ENCODE peak calls at places on chromosomes 3 and 15, in four cellular contexts. K, M, V and N are unnamed samples.

GRCh38 chr3:181623924-181624694 is 87.6 kb upstream of the SOX2 start:
- DNase-seq in K (no peak), M (no peak), V (no peak), N (no peak)

GRCh38 chr15:66078196-66078928 is 175.2 kb downstream of the MEGF11 start:
- DNase-seq in K (peak), M (peak), V (no peak), N (no peak)

GRCh38 chr3:18585019-18585968 is 160.2 kb upstream of the SATB1 start:
- DNase-seq in K (no peak), M (no peak), V (no peak), N (no peak)

GRCh38 chr3:28050895-28051294 is 190.5 kb upstream of the CMC1 start:
- DNase-seq in K (peak), M (peak), V (no peak), N (no peak)

GRCh38 chr3:71299160-71299559 is 284.4 kb downstream of the FOXP1 start:
- DNase-seq in K (no peak), M (no peak), V (no peak), N (no peak)

GRCh38 chr3:195079636-195080035 is 191.3 kb downstream of the XXYLT1 start:
- DNase-seq in K (no peak), M (no peak), V (no peak), N (no peak)

GRCh38 chr3:150412599-150413069 is 4.5 kb downstream of the TSC22D2 start:
- DNase-seq in K (peak), M (peak), V (no peak), N (no peak)

GRCh38 chr3:106629215-106629832 is 747.9 kb upstream of the CCDC54 start:
- DNase-seq in K (peak), M (peak), V (no peak), N (no peak)

GRCh38 chr15:99105516-99106341 is 849 bp downstream of the SYNM start:
- DNase-seq in K (peak), M (peak), V (no peak), N (peak)

GRCh38 chr3:10334461-10334860 is 13.5 kb upstream of the SEC13 start:
- DNase-seq in K (no peak), M (no peak), V (no peak), N (peak)

GRCh38 chr3:100226712-100227429 is 33.9 kb upstream of the TBC1D23 start:
- DNase-seq in K (peak), M (no peak), V (no peak), N (peak)